ENCODE peak calls at places on chromosomes 6 and 20, in ten cellular contexts. A is A549, E is tibial nerve, P is HCT116, Q is right lobe of liver, L is endothelial cell of umbilical vein, W is esophagus squamous epithelium, U is transverse colon, H is IMR-90, F is adrenal gland. D is an unnamed sample.

GRCh38 chr6:98648211-98648914 is 186.0 kb upstream of the POU3F2 start:
- DNase-seq in Q (no peak), U (no peak), E (no peak), L (no peak), A (no peak), H (no peak), W (no peak), P (no peak), F (no peak), D (no peak)

GRCh38 chr6:50128420-50129005 is 78.8 kb upstream of the DEFB112 start:
- DNase-seq in E (no peak), L (peak), U (no peak), A (peak), Q (no peak), W (no peak), P (no peak), F (no peak), H (peak), D (peak)

GRCh38 chr20:57275334-57275733 is 8.9 kb upstream of the BMP7 start:
- DNase-seq in H (no peak), W (no peak), L (no peak), A (no peak), U (no peak), F (no peak), E (no peak), Q (no peak), P (no peak), D (no peak)

GRCh38 chr20:20096421-20096820 is 44.1 kb downstream of the CFAP61 start:
- DNase-seq in P (no peak), U (no peak), F (no peak), Q (no peak), W (no peak), E (no peak), A (no peak), H (no peak), L (no peak), D (no peak)

GRCh38 chr20:3082306-3082951 is 2.1 kb downstream of the AVP start:
- DNase-seq in P (no peak), F (no peak), L (no peak), U (no peak), Q (no peak), E (no peak), A (no peak), W (no peak), H (no peak), D (no peak)

GRCh38 chr6:119339941-119340456 is 9.6 kb downstream of the MAN1A1 start:
- DNase-seq in W (no peak), H (no peak), L (no peak), P (no peak), E (no peak), F (no peak), A (no peak), Q (no peak), U (no peak), D (no peak)

GRCh38 chr20:12090920-12091319 is 173.2 kb downstream of the BTBD3 start:
- DNase-seq in Q (no peak), U (no peak), W (no peak), P (no peak), A (no peak), L (peak), E (no peak), H (no peak), F (no peak), D (peak)

GRCh38 chr6:93550551-93551276 is 131.4 kb upstream of the EPHA7 start:
- DNase-seq in Q (no peak), U (no peak), F (no peak), W (no peak), H (no peak), P (no peak), A (no peak), E (no peak), L (no peak), D (no peak)

GRCh38 chr6:343226-343935 is 48.2 kb upstream of the IRF4 start:
- DNase-seq in L (no peak), E (no peak), P (no peak), A (no peak), F (no peak), H (no peak), W (no peak), Q (no peak), U (no peak), D (no peak)

GRCh38 chr20:58667975-58668374 is 16.9 kb downstream of the STX16 start:
- DNase-seq in L (no peak), A (no peak), P (no peak), U (no peak), W (no peak), Q (no peak), E (no peak), H (no peak), F (no peak), D (no peak)

GRCh38 chr6:121881974-121882667 is 446.7 kb downstream of the GJA1 start:
- DNase-seq in U (no peak), F (no peak), A (no peak), W (no peak), Q (no peak), L (no peak), H (peak), E (no peak), P (no peak), D (no peak)

GRCh38 chr6:160931378-160932343 is 59.9 kb upstream of the MAP3K4 start:
- DNase-seq in E (no peak), H (no peak), A (no peak), U (no peak), F (no peak), Q (no peak), P (no peak), L (no peak), W (no peak), D (peak)

GRCh38 chr6:41728073-41728936 is 7.1 kb downstream of the TFEB start:
- DNase-seq in E (no peak), W (no peak), U (peak), A (no peak), F (no peak), P (no peak), H (no peak), L (no peak), Q (no peak), D (no peak)

GRCh38 chr20:50523552-50524167 is 13.5 kb downstream of the PTPN1 start:
- DNase-seq in H (no peak), U (no peak), L (peak), W (no peak), Q (no peak), P (no peak), A (no peak), E (no peak), F (no peak), D (peak)

GRCh38 chr6:20056350-20056992 is 155.8 kb downstream of the MBOAT1 start:
- DNase-seq in W (no peak), A (peak), F (no peak), U (no peak), H (peak), E (no peak), Q (no peak), L (peak), P (peak), D (peak)

GRCh38 chr20:25223179-25223661 is 24.7 kb upstream of the PYGB start:
- DNase-seq in H (peak), F (no peak), E (no peak), W (no peak), A (peak), P (peak), L (peak), Q (no peak), U (peak), D (peak)

GRCh38 chr6:4378319-4378996 is 243.1 kb upstream of the ECI2 start:
- DNase-seq in A (no peak), F (no peak), L (no peak), P (no peak), H (no peak), E (no peak), Q (no peak), U (no peak), W (no peak), D (no peak)

GRCh38 chr6:39923394-39923793 is 10.9 kb downstream of the MOCS1 start:
- DNase-seq in U (peak), P (no peak), A (no peak), E (no peak), H (no peak), F (no peak), W (no peak), Q (peak), L (no peak), D (no peak)

GRCh38 chr20:48962976-48963730 is 41.6 kb downstream of the ARFGEF2 start:
- DNase-seq in L (no peak), H (no peak), Q (no peak), A (no peak), U (peak), F (no peak), E (no peak), W (no peak), P (no peak), D (no peak)

GRCh38 chr6:48113130-48113529 is 2.1 kb upstream of the PTCHD4 start:
- DNase-seq in W (no peak), P (no peak), A (no peak), U (no peak), F (no peak), L (no peak), E (no peak), H (no peak), Q (no peak), D (no peak)

GRCh38 chr6:48110436-48111142 is 408 bp downstream of the PTCHD4 start:
- DNase-seq in F (no peak), H (no peak), L (peak), Q (no peak), A (no peak), P (no peak), W (no peak), U (no peak), E (no peak), D (no peak)

GRCh38 chr6:48111575-48111974 is 578 bp upstream of the PTCHD4 start:
- DNase-seq in L (no peak), E (no peak), P (no peak), A (no peak), F (no peak), H (peak), U (no peak), Q (no peak), W (no peak), D (no peak)

GRCh38 chr6:48109902-48110301 is 1.1 kb downstream of the PTCHD4 start:
- DNase-seq in F (no peak), L (peak), W (no peak), U (no peak), H (no peak), A (no peak), Q (no peak), E (no peak), P (no peak), D (no peak)

GRCh38 chr6:48111143-48111506 is at the start of gene PTCHD4:
- DNase-seq in A (peak), E (no peak), H (peak), F (no peak), P (peak), U (no peak), L (peak), Q (no peak), W (no peak), D (no peak)
- H3K4me3 ChIP-seq in A (no peak), E (no peak), H (peak), F (no peak), P (peak), U (no peak), L (peak), Q (no peak), W (no peak), D (no peak)

GRCh38 chr6:105276374-105276773 is 96.6 kb upstream of the POPDC3 start:
- DNase-seq in Q (no peak), A (no peak), U (no peak), L (no peak), F (no peak), H (peak), E (no peak), P (no peak), W (no peak), D (no peak)

GRCh38 chr6:105279463-105279862 is 99.6 kb upstream of the POPDC3 start:
- DNase-seq in F (no peak), A (no peak), Q (no peak), H (no peak), W (no peak), U (no peak), E (no peak), L (no peak), P (no peak), D (no peak)

GRCh38 chr6:105280033-105280432 is 100.2 kb upstream of the POPDC3 start:
- DNase-seq in L (no peak), P (no peak), U (no peak), H (no peak), F (no peak), Q (no peak), E (no peak), A (no peak), W (no peak), D (no peak)

GRCh38 chr6:105278035-105278434 is 98.2 kb upstream of the POPDC3 start:
- DNase-seq in H (no peak), E (no peak), L (no peak), U (no peak), F (no peak), P (no peak), A (no peak), W (no peak), Q (no peak), D (no peak)

DNA sequence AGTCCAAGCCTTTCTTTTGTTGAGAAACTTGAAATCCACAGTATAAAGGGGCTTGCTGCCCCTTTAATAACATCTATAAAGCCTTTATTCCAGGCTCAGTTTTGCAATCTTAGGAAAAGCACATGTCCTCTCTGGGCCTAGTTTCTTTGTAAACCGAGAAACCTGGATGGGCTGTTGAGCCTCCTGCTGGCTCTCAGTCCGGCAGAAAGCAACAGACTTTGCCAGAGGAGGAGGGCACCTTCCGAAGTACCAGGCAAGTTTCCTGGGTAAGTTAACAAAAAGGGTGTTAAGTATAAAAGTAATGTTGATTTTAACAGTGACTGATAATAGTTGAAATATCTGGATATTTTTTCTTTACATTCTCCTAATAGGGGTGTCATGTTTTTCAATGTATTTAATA is 99.0 kb upstream of the POPDC3 start:
- DNase-seq in U (no peak), H (no peak), L (no peak), P (no peak), Q (no peak), E (no peak), W (no peak), A (no peak), F (no peak), D (no peak)
- TF ChIP-seq POLR2A in U (no peak), H (no peak), L (no peak), P (no peak), Q (no peak), E (no peak), W (no peak), A (no peak), F (no peak), D (no peak)

GRCh38 chr6:29005183-29005885 is at the start of gene ZNF311:
- DNase-seq in A (peak), F (peak), W (no peak), U (peak), Q (no peak), P (no peak), H (peak), L (peak), E (peak), D (peak)
- H3K4me3 ChIP-seq in A (peak), F (no peak), W (peak), U (peak), Q (peak), P (no peak), H (peak), L (peak), E (peak), D (no peak)

DNA sequence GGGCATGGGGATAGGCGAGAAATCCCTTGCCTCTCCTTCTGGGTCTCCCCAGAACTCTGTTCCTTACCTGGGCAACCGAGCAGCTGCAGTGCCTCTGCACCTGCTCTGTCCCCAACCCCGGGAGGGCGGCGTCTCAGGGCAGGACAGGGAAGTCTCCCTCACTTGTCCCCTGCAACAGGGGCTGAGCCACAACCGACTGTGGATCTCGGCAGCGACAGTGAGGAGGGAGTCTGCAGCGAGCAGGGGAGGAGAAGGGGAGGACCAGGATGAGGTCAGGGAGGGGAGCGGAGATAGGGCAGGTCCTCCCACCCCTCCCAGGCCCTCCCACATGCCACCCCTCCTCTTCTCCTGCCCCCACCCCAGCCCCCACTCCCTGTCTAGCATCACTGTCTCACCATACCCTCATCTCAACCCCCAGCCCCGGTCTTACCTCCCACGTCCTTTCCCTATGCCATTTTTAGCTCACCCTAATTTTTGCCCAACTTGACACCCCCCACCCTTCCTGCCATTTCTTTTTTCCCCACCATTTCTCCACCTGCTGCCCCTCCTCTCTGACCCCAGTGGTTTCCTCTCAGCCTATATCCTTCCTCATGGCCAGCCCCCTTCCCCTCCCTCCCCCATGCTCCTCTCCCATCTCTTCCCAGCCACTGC is at the start of gene TNXB:
- DNase-seq in U (peak), P (no peak), L (no peak), E (no peak), F (no peak), Q (no peak), A (no peak), H (no peak), W (no peak), D (peak)
- TF ChIP-seq POLR2A in U (peak), P (no peak), L (no peak), E (no peak), F (no peak), Q (no peak), A (no peak), H (no peak), W (peak), D (no peak)

DNA sequence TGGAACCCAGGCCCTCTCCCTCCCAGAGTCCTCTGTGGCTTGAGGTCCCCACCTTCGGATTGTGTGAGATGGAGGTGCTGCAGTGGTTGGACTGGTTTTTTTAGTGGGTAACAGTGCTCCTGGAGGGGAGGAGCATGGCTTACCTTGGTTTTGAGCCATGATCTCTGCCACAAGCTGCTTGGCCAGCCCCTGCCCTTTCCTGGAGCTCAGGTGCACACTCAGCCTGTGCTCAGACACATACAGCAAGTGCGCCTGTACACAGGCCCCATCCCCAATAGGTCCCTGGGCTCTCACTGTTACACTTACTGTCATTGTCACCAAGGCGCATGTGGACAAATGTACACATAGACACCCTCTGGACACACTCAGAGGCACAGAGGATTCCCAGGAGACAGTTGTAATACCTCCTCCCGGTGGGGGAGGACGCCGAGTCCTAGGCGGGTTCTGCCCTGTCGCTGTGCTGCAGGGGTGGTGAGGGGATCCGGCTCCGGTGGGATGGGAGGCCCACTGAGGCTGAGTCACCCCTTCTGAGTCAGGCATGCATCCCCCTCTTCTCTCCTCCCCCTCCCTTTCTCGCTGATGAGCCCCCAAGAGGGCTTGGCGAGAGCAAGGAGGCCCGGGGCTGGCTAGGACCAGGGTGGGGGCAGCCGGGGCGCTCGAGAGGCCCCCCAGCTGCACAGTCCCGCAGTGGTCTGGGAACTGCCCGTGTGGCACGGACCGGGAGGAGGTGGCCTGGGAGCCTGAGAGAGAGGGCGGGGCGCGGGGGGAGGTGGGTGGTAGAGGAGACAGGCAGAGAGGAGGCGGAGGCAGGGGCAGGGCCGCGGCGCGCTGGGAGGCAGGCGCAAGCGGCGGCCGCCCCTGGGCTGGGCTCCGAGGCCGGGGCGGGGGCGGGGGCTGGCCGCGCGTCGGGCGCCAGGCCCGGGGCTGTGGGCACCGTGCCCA is 515 bp upstream of the EPB41L1 start:
- DNase-seq in F (peak), U (peak), Q (peak), P (no peak), W (no peak), A (peak), H (peak), L (peak), E (peak), D (peak)
- H3K4me3 ChIP-seq in F (no peak), U (peak), Q (peak), P (peak), W (peak), A (peak), H (peak), L (peak), E (peak), D (no peak)

DNA sequence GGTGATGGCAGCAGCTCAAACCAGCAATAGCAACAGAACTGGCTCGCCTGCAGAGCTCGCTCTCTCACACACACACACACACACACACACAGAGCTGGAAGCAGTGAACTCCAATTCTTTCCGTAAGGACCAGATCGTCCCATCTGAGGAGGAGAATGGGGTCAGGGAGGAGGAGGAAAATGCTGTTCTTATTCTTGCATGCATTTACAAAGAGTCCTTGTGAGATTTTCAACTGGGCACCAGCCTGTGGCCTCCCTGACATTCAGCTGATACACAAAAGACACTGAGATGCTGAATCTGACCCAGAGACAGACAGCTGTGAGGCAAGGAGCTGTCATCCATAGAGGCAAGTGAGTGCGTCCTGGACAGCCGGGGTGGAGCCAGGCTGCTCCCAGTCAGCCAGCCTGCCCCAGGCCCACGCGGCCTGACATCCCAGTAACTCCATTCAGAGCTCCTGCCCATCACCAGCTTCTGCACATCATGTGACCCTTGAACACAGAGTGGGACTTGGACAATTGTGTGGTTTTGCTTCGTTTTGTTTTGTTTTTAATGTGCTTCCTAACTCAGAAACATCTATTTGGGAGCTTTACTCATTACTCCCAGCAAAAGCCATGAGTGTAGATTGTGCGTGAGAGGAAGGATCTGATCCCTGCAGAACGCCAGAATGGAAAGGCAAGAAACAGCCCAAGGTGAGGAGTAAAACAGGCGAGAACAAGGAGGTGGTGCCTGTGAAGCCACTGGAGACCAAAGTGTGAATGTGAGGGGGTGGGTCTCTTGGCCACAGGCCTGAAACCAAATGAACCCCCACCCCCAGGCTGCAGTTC is 2.1 kb downstream of the SERPINB9 start:
- DNase-seq in P (no peak), U (no peak), Q (no peak), W (no peak), F (no peak), E (no peak), L (peak), H (no peak), A (no peak), D (no peak)
- TF ChIP-seq POLR2A in P (no peak), U (no peak), Q (no peak), W (no peak), F (no peak), E (no peak), L (no peak), H (no peak), A (no peak), D (no peak)

GRCh38 chr6:24908555-24908954 is 27.2 kb downstream of the RIPOR2 start:
- DNase-seq in P (no peak), Q (no peak), L (no peak), E (no peak), H (peak), U (no peak), W (no peak), F (no peak), A (no peak), D (no peak)
- H3K4me3 ChIP-seq in P (no peak), Q (no peak), L (no peak), E (peak), H (no peak), U (no peak), W (no peak), F (no peak), A (no peak), D (no peak)

D was measured in NB4.